ENCODE peak calls at places on chromosome 6, in four cellular contexts. R is foreskin keratinocyte; O is central memory CD4-positive, alpha-beta T cell; C is activated CD8-positive, alpha-beta T cell treated with anti-CD3 and anti-CD28 coated beads for 36 hours. I is an unnamed sample.

GRCh38 chr6:158060447-158061360 is 79.0 kb downstream of the SYNJ2 start:
- DNase-seq in R (peak), O (peak), C (no peak), I (no peak)

GRCh38 chr6:9504191-9504590 is 910.7 kb downstream of the TFAP2A start:
- DNase-seq in R (no peak), O (no peak), C (no peak), I (no peak)

GRCh38 chr6:158528826-158529225 is 31.1 kb upstream of the TMEM181 start:
- DNase-seq in R (no peak), O (no peak), C (no peak), I (no peak)

GRCh38 chr6:154962751-154963150 is 32.4 kb upstream of the TIAM2 start:
- DNase-seq in R (peak), O (no peak), C (no peak), I (no peak)

GRCh38 chr6:104558746-104559145 is 301.0 kb downstream of the HACE1 start:
- DNase-seq in R (no peak), O (no peak), C (no peak), I (no peak)

GRCh38 chr6:37830225-37830624 is 10.7 kb downstream of the ZFAND3 start:
- DNase-seq in R (no peak), O (no peak), C (no peak), I (peak)

GRCh38 chr6:141963543-141964295 is 169.0 kb upstream of the GJE1 start:
- DNase-seq in R (peak), O (no peak), C (no peak), I (no peak)

GRCh38 chr6:23213193-23213592 is 643.8 kb downstream of the HDGFL1 start:
- DNase-seq in R (peak), O (no peak), C (no peak), I (no peak)